ENCODE peak calls at places on chromosomes 12 and 14, in six cellular contexts. K is lower leg skin, M is tibial nerve, U is stomach, E is gastrocnemius medialis, W is esophagus muscularis mucosa. Z is an unnamed sample.

GRCh38 chr12:57619434-57620244 is 8.4 kb downstream of the ARHGEF25 start:
- DNase-seq in K (peak), M (no peak), U (peak), E (no peak), W (no peak), Z (no peak)

GRCh38 chr14:89767861-89768268 is 186.7 kb downstream of the EFCAB11 start:
- DNase-seq in K (no peak), M (no peak), U (no peak), E (no peak), W (no peak), Z (peak)

GRCh38 chr12:108430245-108430644 is 84.8 kb upstream of the FICD start:
- DNase-seq in K (no peak), M (no peak), U (no peak), E (no peak), W (no peak), Z (no peak)

GRCh38 chr14:96274122-96274910 is 18.3 kb downstream of the BDKRB1 start:
- DNase-seq in K (no peak), M (peak), U (no peak), E (no peak), W (peak), Z (no peak)

GRCh38 chr12:124854637-124855184 is 9.0 kb downstream of the SCARB1 start:
- DNase-seq in K (no peak), M (no peak), U (no peak), E (no peak), W (no peak), Z (no peak)

GRCh38 chr14:33509927-33510535 is 440.8 kb downstream of the EGLN3 start:
- DNase-seq in K (no peak), M (no peak), U (no peak), E (no peak), W (no peak), Z (no peak)

GRCh38 chr14:102316048-102316745 is 3.3 kb upstream of the ZNF839 start:
- DNase-seq in K (no peak), M (peak), U (no peak), E (no peak), W (no peak), Z (peak)

GRCh38 chr14:75578786-75579781 is 664 bp downstream of the FLVCR2 start:
- DNase-seq in K (peak), M (peak), U (no peak), E (peak), W (no peak), Z (no peak)

GRCh38 chr12:107574691-107575090 is 110.9 kb upstream of the PWP1 start:
- DNase-seq in K (no peak), M (no peak), U (no peak), E (no peak), W (no peak), Z (no peak)

GRCh38 chr12:91562476-91562875 is 379.9 kb upstream of the DCN start:
- DNase-seq in K (no peak), M (no peak), U (no peak), E (no peak), W (no peak), Z (no peak)

GRCh38 chr12:46578190-46578982 is 205.8 kb upstream of the SLC38A2 start:
- DNase-seq in K (no peak), M (no peak), U (no peak), E (no peak), W (no peak), Z (no peak)

GRCh38 chr12:124386059-124386458 is 91.2 kb downstream of the RFLNA start:
- DNase-seq in K (no peak), M (no peak), U (no peak), E (peak), W (no peak), Z (no peak)

GRCh38 chr14:35944847-35945246 is 118.7 kb downstream of the BRMS1L start:
- DNase-seq in K (no peak), M (no peak), U (no peak), E (no peak), W (peak), Z (peak)

GRCh38 chr12:94779520-94779919 is 129.2 kb upstream of the TMCC3 start:
- DNase-seq in K (no peak), M (no peak), U (no peak), E (no peak), W (no peak), Z (no peak)

GRCh38 chr12:27246774-27247173 is 2.7 kb downstream of the STK38L start:
- DNase-seq in K (no peak), M (no peak), U (no peak), E (no peak), W (no peak), Z (no peak)

GRCh38 chr14:104739546-104740516 is 13.1 kb upstream of the SIVA1 start:
- DNase-seq in K (no peak), M (no peak), U (no peak), E (no peak), W (no peak), Z (no peak)

GRCh38 chr14:75794615-75795038 is 133.6 kb downstream of the TTLL5 start:
- DNase-seq in K (no peak), M (no peak), U (no peak), E (no peak), W (no peak), Z (no peak)

GRCh38 chr12:27331299-27331926 is 1.2 kb upstream of the BMAL2 start:
- DNase-seq in K (no peak), M (no peak), U (no peak), E (no peak), W (no peak), Z (peak)

GRCh38 chr14:36771256-36771655 is 109.6 kb downstream of the PAX9 start:
- DNase-seq in K (no peak), M (no peak), U (no peak), E (no peak), W (no peak), Z (no peak)

GRCh38 chr12:121578230-121579189 is 2.3 kb downstream of the KDM2B start:
- DNase-seq in K (no peak), M (peak), U (no peak), E (no peak), W (no peak), Z (peak)

GRCh38 chr12:34294137-34294536 is 271.8 kb downstream of the ALG10 start:
- DNase-seq in K (peak), M (no peak), U (no peak), E (no peak), W (no peak), Z (no peak)

GRCh38 chr12:49555631-49556390 is 12.1 kb downstream of the MCRS1 start:
- DNase-seq in K (no peak), M (no peak), U (no peak), E (no peak), W (no peak), Z (no peak)
- TF ChIP-seq POLR2A in K (no peak), M (no peak), U (no peak), E (no peak), W (no peak), Z (no peak)

DNA sequence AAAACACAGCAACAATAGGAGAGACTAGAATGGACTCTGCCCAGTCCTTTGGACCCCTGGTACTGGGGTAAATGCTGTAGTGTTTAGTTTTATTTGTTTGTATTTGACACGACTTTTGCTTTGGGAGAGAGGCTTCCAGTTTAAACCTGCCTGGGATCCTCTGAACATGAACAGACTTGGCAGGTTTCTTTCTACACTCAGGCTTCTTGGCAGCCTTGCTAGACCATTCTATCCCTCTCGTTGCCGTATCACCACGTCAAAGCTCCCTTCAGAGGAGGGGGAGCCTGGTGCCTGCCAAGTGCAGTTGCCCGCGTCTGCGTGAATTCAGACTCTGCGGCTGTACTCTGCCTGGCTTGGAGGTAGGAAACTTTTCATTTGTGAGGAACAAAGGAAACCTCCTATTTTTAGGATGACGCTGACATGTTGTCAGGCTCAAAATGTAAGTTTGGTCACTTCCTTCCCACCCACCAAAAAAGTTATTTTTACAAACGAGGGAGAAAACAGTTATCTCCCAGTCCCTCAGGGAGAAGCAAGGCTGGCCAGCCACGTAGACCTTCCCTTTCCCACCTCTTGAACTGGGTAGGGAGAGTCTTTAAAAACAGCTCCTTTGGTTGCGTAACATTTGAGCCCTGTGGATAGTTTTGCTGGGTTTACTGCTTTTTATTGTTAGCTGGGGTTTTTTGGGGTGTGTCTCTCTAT is 26.0 kb downstream of the CD9 start:
- DNase-seq in K (no peak), M (peak), U (peak), E (peak), W (no peak), Z (no peak)
- TF ChIP-seq POLR2A in K (no peak), M (no peak), U (no peak), E (peak), W (no peak), Z (no peak)

DNA sequence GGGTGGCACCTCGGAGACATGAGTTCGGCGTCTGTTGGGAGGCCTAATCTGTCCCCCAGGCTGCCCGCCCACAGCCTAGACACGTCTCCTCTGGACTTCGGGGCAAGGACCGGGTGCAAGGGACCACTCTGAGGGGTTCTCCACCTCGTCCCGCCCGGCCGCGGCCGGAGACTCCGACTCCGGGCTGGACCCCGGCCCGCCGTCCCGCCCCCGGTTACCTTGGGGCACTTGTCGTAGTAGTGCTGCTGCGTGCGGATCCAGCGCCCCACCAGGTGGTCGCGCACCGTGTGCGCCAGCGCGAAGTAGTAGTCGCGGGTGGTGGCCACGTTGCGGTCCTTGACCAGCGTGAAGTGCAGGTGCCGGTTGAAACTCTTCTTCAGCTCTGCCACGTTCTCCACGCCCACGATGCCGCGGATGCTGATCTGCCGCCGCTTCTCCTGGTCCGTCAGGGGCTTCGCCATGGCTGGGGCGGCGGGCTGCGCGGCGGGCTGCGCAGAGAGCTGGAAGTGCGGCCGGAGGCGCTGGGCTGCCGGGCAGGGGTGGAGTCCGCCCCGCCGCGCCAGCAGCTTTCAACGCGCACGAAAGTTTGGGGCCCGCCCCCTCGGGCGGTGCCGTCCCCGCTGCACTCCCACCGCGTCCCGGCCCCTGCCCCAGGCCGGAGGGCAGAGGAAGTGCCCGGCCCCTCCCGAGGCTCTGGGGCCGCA is at the start of gene PYGL:
- DNase-seq in K (peak), M (peak), U (peak), E (peak), W (peak), Z (peak)
- TF ChIP-seq POLR2A in K (no peak), M (peak), U (no peak), E (peak), W (peak), Z (peak)

GRCh38 chr14:93206793-93207467 is at the start of the genes GON7 and UBR7:
- DNase-seq in K (peak), M (peak), U (peak), E (peak), W (peak), Z (peak)
- TF ChIP-seq POLR2A in K (no peak), M (peak), U (no peak), E (peak), W (no peak), Z (peak)

GRCh38 chr14:24437736-24438067 is 4.9 kb downstream of the SDR39U1 start:
- DNase-seq in K (no peak), M (no peak), U (no peak), E (no peak), W (no peak), Z (no peak)
- TF ChIP-seq POLR2A in K (no peak), M (no peak), U (no peak), E (no peak), W (no peak), Z (peak)

GRCh38 chr14:79645753-79646362 is 565.4 kb downstream of the DIO2 start:
- DNase-seq in K (no peak), M (no peak), U (no peak), E (no peak), W (no peak), Z (no peak)
- TF ChIP-seq POLR2A in K (no peak), M (no peak), U (no peak), E (no peak), W (no peak), Z (no peak)

GRCh38 chr14:22769369-22769768 is 2.9 kb downstream of the OXA1L start:
- DNase-seq in K (no peak), M (no peak), U (no peak), E (no peak), W (no peak), Z (no peak)

GRCh38 chr14:22772725-22773124 is 6.2 kb downstream of the OXA1L start:
- DNase-seq in K (peak), M (no peak), U (no peak), E (no peak), W (no peak), Z (no peak)

GRCh38 chr14:22773162-22774010 is 6.9 kb downstream of the OXA1L start:
- DNase-seq in K (peak), M (no peak), U (no peak), E (no peak), W (no peak), Z (no peak)

GRCh38 chr14:22768947-22769346 is 2.5 kb downstream of the OXA1L start:
- DNase-seq in K (no peak), M (no peak), U (no peak), E (no peak), W (no peak), Z (no peak)

GRCh38 chr14:22770481-22771187 is 4.1 kb downstream of the OXA1L start:
- DNase-seq in K (peak), M (no peak), U (no peak), E (no peak), W (no peak), Z (no peak)
- TF ChIP-seq POLR2A in K (no peak), M (no peak), U (no peak), E (no peak), W (no peak), Z (no peak)